ENCODE peak calls at places on chromosomes 7 and 10, in four cellular contexts. One of them, this sample, is unnamed. For H3K4me1, the result is how much of the 10 kb centered on the place peaks cover.

GRCh38 chr7:46478046-46478445 is 557.0 kb upstream of the IGFBP3 start:
- DNase-seq in hepatocyte: no peak
- DNase-seq in adipocyte: no peak
- DNase-seq in neural progenitor cell: no peak
- DNase-seq in this sample: no peak

GRCh38 chr7:32153006-32153405 is 82.8 kb upstream of the PDE1C start:
- DNase-seq in hepatocyte: no peak
- DNase-seq in adipocyte: no peak
- DNase-seq in neural progenitor cell: no peak
- DNase-seq in this sample: no peak

GRCh38 chr10:22259280-22259679 is 41.5 kb upstream of the EBLN1 start:
- DNase-seq in hepatocyte: no peak
- DNase-seq in neural progenitor cell: peak
- DNase-seq in adipocyte: no peak
- DNase-seq in this sample: no peak

GRCh38 chr10:22334414-22335203 is 10.7 kb upstream of the SPAG6 start:
- DNase-seq in adipocyte: no peak
- DNase-seq in hepatocyte: peak
- DNase-seq in neural progenitor cell: peak
- DNase-seq in this sample: no peak

GRCh38 chr10:51445587-51445986 is 253.8 kb downstream of the CSTF2T start:
- DNase-seq in adipocyte: no peak
- DNase-seq in hepatocyte: no peak
- DNase-seq in neural progenitor cell: no peak
- DNase-seq in this sample: no peak

GRCh38 chr7:48718731-48719387 is 205.5 kb upstream of the CDC14C start:
- DNase-seq in neural progenitor cell: no peak
- DNase-seq in hepatocyte: peak
- DNase-seq in adipocyte: no peak
- DNase-seq in this sample: no peak

GRCh38 chr7:148664319-148664718 is 34.4 kb upstream of the CUL1 start:
- DNase-seq in hepatocyte: peak
- DNase-seq in adipocyte: peak
- DNase-seq in neural progenitor cell: no peak
- DNase-seq in this sample: no peak

GRCh38 chr7:51869452-51869851 is 552.8 kb upstream of the COBL start:
- DNase-seq in adipocyte: no peak
- DNase-seq in neural progenitor cell: no peak
- DNase-seq in hepatocyte: no peak
- DNase-seq in this sample: no peak

GRCh38 chr10:22573820-22574569 is 140.4 kb downstream of the PIP4K2A start:
- DNase-seq in neural progenitor cell: peak
- DNase-seq in hepatocyte: no peak
- DNase-seq in adipocyte: peak
- DNase-seq in this sample: peak

GRCh38 chr7:155534691-155535090 is 11.7 kb downstream of the CNPY1 start:
- DNase-seq in neural progenitor cell: no peak
- DNase-seq in adipocyte: no peak
- DNase-seq in hepatocyte: no peak
- DNase-seq in this sample: no peak

GRCh38 chr10:75396861-75397570 is 4.5 kb downstream of the ZNF503 start:
- DNase-seq in neural progenitor cell: peak
- DNase-seq in hepatocyte: peak
- DNase-seq in adipocyte: peak
- DNase-seq in this sample: no peak

GRCh38 chr7:78764571-78764970 is 688.9 kb downstream of the MAGI2 start:
- DNase-seq in neural progenitor cell: no peak
- DNase-seq in hepatocyte: no peak
- DNase-seq in adipocyte: no peak
- DNase-seq in this sample: no peak

GRCh38 chr7:151838861-151839381 is 38.0 kb downstream of the PRKAG2 start:
- DNase-seq in hepatocyte: no peak
- DNase-seq in adipocyte: no peak
- DNase-seq in neural progenitor cell: no peak
- DNase-seq in this sample: no peak

GRCh38 chr7:96118449-96119001 is 203.4 kb downstream of the SLC25A13 start:
- DNase-seq in adipocyte: no peak
- DNase-seq in neural progenitor cell: peak
- DNase-seq in hepatocyte: peak
- DNase-seq in this sample: no peak

GRCh38 chr10:119391430-119392313 is 150.8 kb downstream of the RGS10 start:
- DNase-seq in neural progenitor cell: no peak
- DNase-seq in hepatocyte: no peak
- DNase-seq in adipocyte: peak
- DNase-seq in this sample: no peak

GRCh38 chr7:142629588-142630260 is 119.5 kb upstream of the PRSS1 start:
- DNase-seq in neural progenitor cell: no peak
- DNase-seq in hepatocyte: peak
- DNase-seq in adipocyte: peak
- DNase-seq in this sample: no peak

GRCh38 chr10:29081231-29081630 is 207.6 kb upstream of the LYZL1 start:
- DNase-seq in adipocyte: no peak
- DNase-seq in neural progenitor cell: no peak
- DNase-seq in hepatocyte: no peak
- DNase-seq in this sample: no peak

GRCh38 chr7:2613926-2614613 is 17.7 kb upstream of the TTYH3 start:
- DNase-seq in hepatocyte: no peak
- DNase-seq in neural progenitor cell: no peak
- DNase-seq in adipocyte: peak
- DNase-seq in this sample: peak

GRCh38 chr7:43535810-43536585 is 46.9 kb upstream of the STK17A start:
- DNase-seq in hepatocyte: no peak
- DNase-seq in neural progenitor cell: no peak
- DNase-seq in adipocyte: peak
- DNase-seq in this sample: no peak

GRCh38 chr7:141562036-141562435 is 10.8 kb downstream of the AGK start:
- DNase-seq in hepatocyte: no peak
- DNase-seq in neural progenitor cell: no peak
- DNase-seq in adipocyte: no peak
- DNase-seq in this sample: no peak

GRCh38 chr10:115093776-115094361 is 704 bp downstream of the ATRNL1 start:
- DNase-seq in neural progenitor cell: peak
- DNase-seq in adipocyte: peak
- DNase-seq in hepatocyte: peak
- DNase-seq in this sample: no peak
- H3K4me1 ChIP-seq in neural progenitor cell: under half
- H3K4me1 ChIP-seq in adipocyte: under half
- H3K4me1 ChIP-seq in hepatocyte: under half
- H3K4me1 ChIP-seq in this sample: under half

DNA sequence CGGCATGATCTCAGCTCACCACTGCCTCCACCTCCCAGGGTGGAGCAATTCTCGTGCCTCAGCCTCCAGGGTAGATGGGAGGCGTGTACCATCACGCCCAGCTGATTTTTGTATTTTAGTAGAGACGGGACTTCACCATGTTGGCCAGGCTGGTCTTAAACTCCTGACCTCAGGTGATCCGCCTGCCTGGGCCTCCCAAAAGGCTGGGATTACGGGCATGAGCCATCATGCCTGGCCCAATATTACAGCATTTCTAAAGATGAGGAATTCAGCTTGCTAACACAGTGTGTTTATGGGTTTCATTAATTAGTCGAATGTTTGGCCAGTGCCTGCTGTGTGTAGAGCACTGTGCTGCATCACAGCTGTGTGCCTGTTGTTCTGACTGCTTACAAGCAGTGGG is 3.7 kb downstream of the WDR37 start:
- DNase-seq in hepatocyte: no peak
- DNase-seq in neural progenitor cell: no peak
- DNase-seq in adipocyte: no peak
- DNase-seq in this sample: no peak
- H3K4me1 ChIP-seq in hepatocyte: under half
- H3K4me1 ChIP-seq in neural progenitor cell: under half
- H3K4me1 ChIP-seq in adipocyte: under half
- H3K4me1 ChIP-seq in this sample: under half

DNA sequence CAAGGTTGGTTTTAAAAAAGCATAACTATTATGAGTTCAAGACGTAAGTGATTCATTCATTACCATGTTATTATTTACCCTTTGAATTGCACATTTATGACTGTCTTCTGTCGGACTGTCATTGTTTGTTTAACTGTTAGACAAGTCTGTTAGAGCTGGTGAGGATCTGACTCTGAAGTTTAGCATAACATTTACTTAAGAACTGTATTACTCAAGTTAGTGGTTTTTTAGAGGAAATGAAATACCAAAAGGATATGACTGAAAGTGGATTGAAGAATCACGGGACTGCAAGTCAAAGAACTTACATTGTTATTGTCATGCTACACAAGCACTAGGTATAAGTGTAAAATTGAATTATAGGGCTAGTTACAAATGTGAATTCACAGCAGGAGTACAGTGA is 2.2 kb downstream of the CSGALNACT2 start:
- DNase-seq in hepatocyte: no peak
- DNase-seq in neural progenitor cell: no peak
- DNase-seq in adipocyte: peak
- DNase-seq in this sample: no peak
- H3K4me1 ChIP-seq in hepatocyte: under half
- H3K4me1 ChIP-seq in neural progenitor cell: under half
- H3K4me1 ChIP-seq in adipocyte: under half
- H3K4me1 ChIP-seq in this sample: under half

GRCh38 chr7:339062-339342 is 49.0 kb downstream of the FOXL3 start:
- DNase-seq in adipocyte: no peak
- DNase-seq in hepatocyte: no peak
- DNase-seq in neural progenitor cell: no peak
- DNase-seq in this sample: no peak

GRCh38 chr7:341841-342638 is 52.1 kb downstream of the FOXL3 start:
- DNase-seq in neural progenitor cell: no peak
- DNase-seq in adipocyte: no peak
- DNase-seq in hepatocyte: peak
- DNase-seq in this sample: no peak

GRCh38 chr7:340979-341694 is 51.2 kb downstream of the FOXL3 start:
- DNase-seq in adipocyte: no peak
- DNase-seq in neural progenitor cell: no peak
- DNase-seq in hepatocyte: no peak
- DNase-seq in this sample: no peak

GRCh38 chr7:339696-340095 is 49.7 kb downstream of the FOXL3 start:
- DNase-seq in hepatocyte: no peak
- DNase-seq in adipocyte: no peak
- DNase-seq in neural progenitor cell: no peak
- DNase-seq in this sample: no peak

DNA sequence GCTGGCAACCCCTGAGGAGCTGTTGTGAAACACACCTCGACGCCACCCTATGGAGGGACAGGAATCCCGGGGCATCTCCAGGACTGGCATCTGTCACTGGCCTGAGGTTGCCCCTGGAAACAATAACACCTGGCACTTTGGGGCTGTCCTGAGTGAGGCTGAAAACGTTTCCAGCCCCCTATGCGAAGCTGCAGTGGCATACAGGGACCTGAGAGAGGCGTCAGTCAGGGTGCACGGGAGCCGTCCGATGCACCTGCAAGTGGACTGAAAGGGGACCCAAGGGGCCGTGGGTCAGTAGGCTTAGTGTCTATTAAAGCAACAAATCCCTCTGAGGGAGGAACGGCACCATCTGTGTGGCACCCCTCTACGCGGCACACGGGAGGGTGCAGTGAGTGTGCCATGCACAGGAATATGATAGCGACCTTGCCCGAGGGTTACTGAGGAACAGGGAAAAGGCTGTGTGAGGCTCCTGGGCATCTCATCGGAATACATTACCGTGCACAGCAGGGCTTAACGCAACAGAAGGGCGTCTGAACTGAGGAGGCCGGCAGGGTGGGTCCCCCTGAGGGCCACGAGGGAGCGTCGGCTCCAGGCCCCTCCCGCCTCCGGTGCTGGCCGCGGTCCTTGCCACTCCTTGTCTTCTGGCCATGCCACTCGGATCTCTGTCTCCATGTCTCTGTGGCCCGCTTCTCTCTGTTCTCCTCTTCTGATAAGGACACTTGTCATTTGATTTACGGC is 50.4 kb downstream of the FOXL3 start:
- DNase-seq in hepatocyte: no peak
- DNase-seq in adipocyte: no peak
- DNase-seq in neural progenitor cell: no peak
- DNase-seq in this sample: no peak
- H3K4me1 ChIP-seq in hepatocyte: under half
- H3K4me1 ChIP-seq in adipocyte: under half
- H3K4me1 ChIP-seq in neural progenitor cell: under half
- H3K4me1 ChIP-seq in this sample: under half

GRCh38 chr10:35426657-35427056 is 90.3 kb downstream of the CCNY start:
- DNase-seq in adipocyte: no peak
- DNase-seq in neural progenitor cell: no peak
- DNase-seq in hepatocyte: no peak
- DNase-seq in this sample: no peak

GRCh38 chr10:35423505-35424306 is 87.4 kb downstream of the CCNY start:
- DNase-seq in neural progenitor cell: no peak
- DNase-seq in hepatocyte: no peak
- DNase-seq in adipocyte: peak
- DNase-seq in this sample: no peak

GRCh38 chr10:35427543-35427942 is 91.2 kb downstream of the CCNY start:
- DNase-seq in neural progenitor cell: no peak
- DNase-seq in hepatocyte: no peak
- DNase-seq in adipocyte: no peak
- DNase-seq in this sample: no peak

GRCh38 chr10:35424680-35425285 is 88.5 kb downstream of the CCNY start:
- DNase-seq in neural progenitor cell: no peak
- DNase-seq in adipocyte: no peak
- DNase-seq in hepatocyte: no peak
- DNase-seq in this sample: no peak

GRCh38 chr10:35425596-35425995 is 89.3 kb downstream of the CCNY start:
- DNase-seq in hepatocyte: no peak
- DNase-seq in adipocyte: peak
- DNase-seq in neural progenitor cell: no peak
- DNase-seq in this sample: no peak
- H3K4me1 ChIP-seq in hepatocyte: under half
- H3K4me1 ChIP-seq in adipocyte: half or more
- H3K4me1 ChIP-seq in neural progenitor cell: under half
- H3K4me1 ChIP-seq in this sample: under half